ENCODE peak calls at places on chromosomes 1 and 21, in seven cellular contexts. B, X, G, Z, Q, E and J are unnamed samples.

GRCh38 chr1:89821322-89822108 is 683 bp downstream of the LRRC8D start:
- DNase-seq in X (peak; percentile 55), B (peak; percentile 41), E (peak; percentile 73), Z (no peak), Q (peak; percentile 70), G (no peak), J (peak; percentile 37)

GRCh38 chr1:20112279-20113000 is 6.9 kb downstream of the PLA2G2D start:
- DNase-seq in B (no peak), X (no peak), Q (peak; percentile 44), E (no peak), G (no peak), Z (no peak), J (no peak)

GRCh38 chr1:182677393-182678098 is 6.8 kb downstream of the RGS8 start:
- DNase-seq in G (no peak), Q (no peak), E (no peak), X (no peak), B (no peak), Z (peak; percentile 61), J (no peak)

GRCh38 chr1:99726818-99727217 is 39.6 kb downstream of the FRRS1 start:
- DNase-seq in Q (no peak), Z (no peak), X (no peak), B (no peak), E (peak; percentile 22), G (no peak), J (no peak)

GRCh38 chr1:17569200-17570139 is 30.0 kb downstream of the ARHGEF10L start:
- DNase-seq in X (peak; percentile 70), Z (no peak), G (peak; percentile 93), Q (peak; percentile 95), B (no peak), E (peak; percentile 73), J (peak; percentile 84)

GRCh38 chr1:3883194-3883920 is 16.7 kb downstream of the C1orf174 start:
- DNase-seq in G (no peak), B (no peak), Z (no peak), X (no peak), Q (no peak), E (no peak), J (no peak)

GRCh38 chr21:37208056-37208705 is 59.0 kb downstream of the VPS26C start:
- DNase-seq in B (no peak), E (peak; percentile 51), Z (peak; percentile 68), G (peak; percentile 15), Q (no peak), X (peak; percentile 62), J (no peak)

GRCh38 chr1:55050283-55050682 is 10.9 kb downstream of the PCSK9 start:
- DNase-seq in G (no peak), Q (no peak), E (no peak), X (no peak), Z (no peak), B (no peak), J (no peak)

GRCh38 chr1:11134352-11135266 is 34.9 kb upstream of the EXOSC10 start:
- DNase-seq in E (no peak), Q (no peak), X (no peak), Z (no peak), G (no peak), B (no peak), J (no peak)

GRCh38 chr1:212070720-212071302 is 35.3 kb downstream of the DTL start:
- DNase-seq in E (no peak), Z (no peak), G (no peak), Q (no peak), X (no peak), B (peak; percentile 14), J (no peak)

GRCh38 chr1:53390261-53390660 is 62.4 kb upstream of the LRP8 start:
- DNase-seq in E (peak; percentile 25), X (no peak), B (no peak), Z (no peak), Q (peak; percentile 71), G (peak; percentile 55), J (no peak)

GRCh38 chr1:168293372-168293771 is 12.7 kb downstream of the TBX19 start:
- DNase-seq in E (no peak), B (no peak), Q (no peak), X (no peak), Z (no peak), G (no peak), J (no peak)

GRCh38 chr1:204194080-204194479 is 2.2 kb downstream of the KISS1 start:
- DNase-seq in B (no peak), X (peak; percentile 84), G (no peak), Z (no peak), E (no peak), Q (no peak), J (peak; percentile 12)

GRCh38 chr21:35196128-35196527 is 147.0 kb upstream of the RUNX1 start:
- DNase-seq in E (no peak), Z (no peak), Q (no peak), B (no peak), G (no peak), X (no peak), J (no peak)

GRCh38 chr1:153946622-153947246 is at the start of gene DENND4B:
- DNase-seq in G (peak; percentile 65), B (peak; percentile 98), Z (no peak), Q (peak; percentile 93), X (peak; percentile 84), E (peak; percentile 86), J (peak; percentile 90)
- TF ChIP-seq EP300 in G (no peak), B (no peak), Z (no peak), Q (no peak), X (no peak), E (no peak), J (no peak)

GRCh38 chr1:47852006-47852686 is 145.0 kb downstream of the TRABD2B start:
- DNase-seq in Z (no peak), E (no peak), G (no peak), X (no peak), Q (no peak), B (no peak), J (no peak)

GRCh38 chr1:47854552-47855144 is 142.5 kb downstream of the TRABD2B start:
- DNase-seq in Q (no peak), Z (no peak), G (no peak), B (no peak), E (no peak), X (no peak), J (no peak)

GRCh38 chr1:47849611-47850261 is 147.4 kb downstream of the TRABD2B start:
- DNase-seq in B (no peak), G (peak; percentile 38), Z (no peak), X (no peak), Q (no peak), E (no peak), J (no peak)

GRCh38 chr1:47850451-47850850 is 146.7 kb downstream of the TRABD2B start:
- DNase-seq in Q (no peak), Z (no peak), E (no peak), B (no peak), G (no peak), X (no peak), J (no peak)

DNA sequence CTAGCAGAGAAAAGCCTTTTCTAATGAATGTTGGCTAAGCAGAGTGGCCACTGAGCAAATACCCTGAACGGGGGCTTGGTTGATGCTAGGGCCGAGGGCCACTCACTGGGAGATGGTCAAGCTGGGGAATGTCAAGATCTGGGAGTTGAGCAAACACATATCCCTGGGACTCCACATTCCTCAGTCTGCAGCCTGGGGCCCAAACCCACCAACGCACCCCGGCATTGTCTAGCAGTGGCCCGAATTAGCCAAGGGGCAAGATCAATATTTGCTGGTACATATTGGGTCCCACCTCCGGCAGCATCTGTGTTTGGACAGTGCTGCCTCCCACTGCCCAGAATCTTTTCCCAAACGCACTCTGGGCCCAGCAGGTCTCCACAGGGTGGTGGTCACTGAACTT is 144.1 kb downstream of the TRABD2B start:
- DNase-seq in X (no peak), Z (no peak), G (no peak), Q (no peak), E (no peak), B (no peak), J (no peak)
- TF ChIP-seq CTCF in X (no peak), Z (no peak), G (no peak), Q (no peak), E (no peak), B (no peak), J (no peak)

GRCh38 chr1:8021676-8022266 is 4.3 kb downstream of the ERRFI1 start:
- DNase-seq in G (no peak), B (no peak), Q (no peak), E (no peak), Z (no peak), X (no peak), J (no peak)
- TF ChIP-seq POLR2A in G (no peak), B (no peak), Q (no peak), E (no peak), Z (no peak), X (no peak), J (no peak)

DNA sequence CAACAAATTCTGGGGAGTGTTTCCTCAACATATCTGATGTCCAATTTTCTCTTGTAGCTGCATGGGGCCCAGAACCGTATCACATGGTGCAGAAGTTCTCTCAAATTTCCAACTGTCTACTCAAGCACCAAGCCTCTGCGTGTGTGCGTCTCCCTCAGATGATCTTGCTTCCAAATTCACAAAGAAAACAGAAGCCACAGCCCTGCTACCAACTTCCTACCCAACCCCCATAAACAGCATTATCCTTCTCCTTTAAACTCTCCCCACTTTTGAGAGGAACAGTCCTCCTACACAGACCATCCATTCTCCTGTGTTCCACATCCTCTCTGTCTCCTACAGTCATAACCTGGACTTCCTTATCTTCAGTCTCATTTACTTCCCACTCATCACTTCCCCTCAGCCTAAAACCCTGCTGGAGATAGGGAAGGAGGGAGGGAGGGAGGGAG is 354.1 kb downstream of the SMYD3 start:
- DNase-seq in Q (no peak), B (no peak), X (no peak), Z (no peak), E (no peak), G (no peak), J (no peak)
- TF ChIP-seq EP300 in Q (no peak), B (no peak), X (no peak), Z (no peak), E (no peak), G (no peak), J (no peak)

DNA sequence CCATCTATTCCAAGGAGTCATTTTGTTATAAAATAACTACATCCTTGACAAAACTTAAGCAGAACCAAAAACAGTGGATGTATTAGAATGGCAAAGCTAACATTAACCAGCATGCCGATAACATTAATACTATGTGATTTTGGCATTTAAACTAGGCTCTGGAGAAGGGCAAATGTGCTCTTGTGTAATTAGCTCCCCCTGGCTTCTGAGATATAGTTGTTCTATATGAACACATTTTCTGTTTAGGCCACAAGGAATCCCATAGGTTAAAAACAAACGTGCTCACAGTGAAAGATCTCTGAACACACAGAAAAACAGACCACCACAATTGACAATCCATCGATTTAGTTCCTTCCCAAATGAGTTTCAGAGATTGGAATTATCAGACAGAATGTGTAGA is 57.4 kb upstream of the TARS2 start:
- DNase-seq in X (no peak), B (peak; percentile 16), Q (no peak), E (no peak), Z (no peak), G (no peak), J (no peak)
- TF ChIP-seq CTCF in X (peak; percentile 41), B (peak; percentile 31), Q (no peak), E (no peak), Z (peak; percentile 13), G (no peak), J (no peak)